ENCODE peak calls at places on chromosomes 4 and X, in nine cellular contexts. A is hypothalamus, J is GM12891, S is 8988T, B is iPS-NIHi11, F is activated T-helper 1 cell treated with Interleukin-2 at 50 U/mL for 16 hours, M is GM20000, P is SK-N-MC, U is astrocyte of the spinal cord. Q is an unnamed sample.

GRCh38 chrX:54452920-54453319 is 12.7 kb downstream of the TSR2 start:
- DNase-seq in S (no peak), U (peak), J (no peak), M (no peak), F (no peak), B (peak), A (no peak), P (no peak), Q (peak)

GRCh38 chr4:70839537-70840093 is at the start of gene GRSF1:
- DNase-seq in A (peak), S (peak), P (peak), F (peak), J (peak), M (peak), U (peak), B (peak), Q (peak)

GRCh38 chrX:10756365-10756915 is 136.1 kb upstream of the MID1 start:
- DNase-seq in S (peak), F (no peak), U (peak), P (no peak), B (peak), J (no peak), M (no peak), A (no peak), Q (no peak)

GRCh38 chr4:57158221-57158620 is 48.0 kb upstream of the IGFBP7 start:
- DNase-seq in B (no peak), M (no peak), P (no peak), F (no peak), A (no peak), S (no peak), U (no peak), J (no peak), Q (no peak)

GRCh38 chrX:68732906-68733493 is 85.5 kb downstream of the STARD8 start:
- DNase-seq in M (peak), P (peak), F (peak), U (peak), S (no peak), J (no peak), A (peak), B (peak), Q (peak)

GRCh38 chrX:22526339-22526738 is 253.6 kb downstream of the CBLL2 start:
- DNase-seq in J (peak), A (no peak), B (no peak), F (no peak), M (peak), S (no peak), P (no peak), U (peak), Q (no peak)

GRCh38 chr4:138835833-138836521 is 179.6 kb upstream of the NOCT start:
- DNase-seq in U (peak), J (no peak), S (no peak), A (no peak), F (no peak), M (no peak), P (no peak), B (no peak), Q (no peak)

GRCh38 chr4:79585330-79585729 is 177.3 kb upstream of the GK2 start:
- DNase-seq in P (no peak), S (no peak), A (no peak), F (no peak), M (no peak), U (no peak), J (no peak), B (no peak), Q (no peak)

GRCh38 chr4:127505203-127505602 is 127.6 kb upstream of the INTU start:
- DNase-seq in U (peak), P (peak), A (no peak), M (no peak), F (no peak), S (no peak), J (no peak), B (no peak), Q (no peak)

GRCh38 chr4:16591867-16592266 is 306.6 kb downstream of the LDB2 start:
- DNase-seq in A (peak), P (no peak), B (no peak), J (no peak), U (no peak), S (no peak), F (no peak), M (no peak), Q (no peak)

GRCh38 chr4:128060130-128060619 is 937 bp upstream of the LARP1B start:
- DNase-seq in F (no peak), P (no peak), U (no peak), S (no peak), A (no peak), B (no peak), J (no peak), M (peak), Q (no peak)

GRCh38 chrX:154002215-154002719 is 17.4 kb downstream of the IRAK1 start:
- DNase-seq in B (no peak), U (peak), A (peak), M (peak), J (no peak), P (no peak), S (no peak), F (no peak), Q (no peak)

GRCh38 chrX:132231587-132231986 is 12.3 kb upstream of the RAP2C start:
- DNase-seq in F (no peak), M (no peak), P (no peak), U (no peak), S (no peak), B (no peak), J (no peak), A (no peak), Q (no peak)

GRCh38 chr4:152778656-152779512 is 646 bp downstream of the TIGD4 start:
- DNase-seq in U (peak), M (peak), B (peak), A (peak), J (peak), P (no peak), S (no peak), F (peak), Q (peak)